ENCODE peak calls at places on chromosomes 7 and 10, in seven cellular contexts. U is vagina, P is MM.1S, S is AG04450, Q is AG09309, V is ovary, O is fibroblast of lung. E is an unnamed sample.

GRCh38 chr10:42939237-42939636 is 137.6 kb upstream of the RET start:
- DNase-seq in U (no peak), P (no peak), S (no peak), Q (no peak), V (no peak), O (no peak), E (no peak)

GRCh38 chr10:8051109-8051781 is 3.2 kb upstream of the GATA3 start:
- DNase-seq in U (no peak), P (no peak), S (no peak), Q (no peak), V (no peak), O (no peak), E (no peak)

GRCh38 chr7:39271386-39271785 is 293.7 kb downstream of the POU6F2 start:
- DNase-seq in U (no peak), P (no peak), S (no peak), Q (no peak), V (peak), O (no peak), E (peak)

GRCh38 chr7:123580406-123581161 is 21.0 kb upstream of the ASB15 start:
- DNase-seq in U (no peak), P (peak), S (no peak), Q (peak), V (no peak), O (peak), E (peak)

GRCh38 chr10:98268694-98269386 is 846 bp upstream of the LOXL4 start:
- DNase-seq in U (no peak), P (no peak), S (no peak), Q (no peak), V (peak), O (peak), E (no peak)

GRCh38 chr7:108486291-108486966 is 30.2 kb upstream of the NRCAM start:
- DNase-seq in U (no peak), P (no peak), S (peak), Q (peak), V (no peak), O (peak), E (no peak)

GRCh38 chr10:46096426-46096825 is 50.4 kb upstream of the MSMB start:
- DNase-seq in U (peak), P (no peak), S (no peak), Q (no peak), V (no peak), O (no peak), E (no peak)

GRCh38 chr7:157139142-157140117 is 704 bp downstream of the UBE3C start:
- DNase-seq in U (no peak), P (peak), S (no peak), Q (no peak), V (peak), O (peak), E (peak)

GRCh38 chr10:118980870-118981269 is 48.6 kb upstream of the NANOS1 start:
- DNase-seq in U (peak), P (no peak), S (no peak), Q (no peak), V (no peak), O (no peak), E (no peak)

GRCh38 chr7:20199015-20199737 is 18.0 kb downstream of the MACC1 start:
- DNase-seq in U (no peak), P (peak), S (peak), Q (peak), V (no peak), O (peak), E (peak)

GRCh38 chr10:132570771-132571564 is 33.4 kb downstream of the INPP5A start:
- DNase-seq in U (no peak), P (peak), S (no peak), Q (no peak), V (no peak), O (no peak), E (no peak)

GRCh38 chr10:5915451-5915850 is 25.4 kb downstream of the FBH1 start:
- DNase-seq in U (no peak), P (no peak), S (no peak), Q (no peak), V (no peak), O (no peak), E (no peak)

GRCh38 chr7:7731732-7732131 is 13.3 kb upstream of the RPA3 start:
- DNase-seq in U (no peak), P (no peak), S (no peak), Q (no peak), V (no peak), O (peak), E (no peak)

GRCh38 chr10:59833810-59834209 is 72.5 kb downstream of the CCDC6 start:
- DNase-seq in U (no peak), P (peak), S (no peak), Q (no peak), V (no peak), O (no peak), E (no peak)

GRCh38 chr10:71719042-71719441 is 536 bp downstream of the C10orf105 start:
- DNase-seq in U (no peak), P (no peak), S (no peak), Q (no peak), V (peak), O (no peak), E (peak)

GRCh38 chr7:75762350-75762917 is 9.6 kb downstream of the CCL26 start:
- DNase-seq in U (no peak), P (peak), S (peak), Q (peak), V (no peak), O (peak), E (no peak)

GRCh38 chr7:16934947-16935742 is 53.4 kb upstream of the AGR3 start:
- DNase-seq in U (no peak), P (no peak), S (no peak), Q (no peak), V (no peak), O (peak), E (no peak)

GRCh38 chr7:95688931-95689453 is 83.4 kb upstream of the DYNC1I1 start:
- DNase-seq in U (no peak), P (no peak), S (no peak), Q (no peak), V (no peak), O (peak), E (no peak)

GRCh38 chr10:99560277-99561126 is 27.8 kb downstream of the NKX2-3 start:
- DNase-seq in U (no peak), P (peak), S (no peak), Q (peak), V (no peak), O (peak), E (peak)

GRCh38 chr10:74424565-74424964 is 273.5 kb downstream of the ADK start:
- DNase-seq in U (no peak), P (no peak), S (no peak), Q (no peak), V (no peak), O (no peak), E (no peak)

GRCh38 chr10:43225787-43226153 is 41.1 kb downstream of the RASGEF1A start:
- DNase-seq in U (no peak), P (no peak), S (no peak), Q (no peak), V (peak), O (no peak), E (no peak)

GRCh38 chr7:101518348-101518747 is 110.7 kb downstream of the MYL10 start:
- DNase-seq in U (no peak), P (no peak), S (peak), Q (no peak), V (no peak), O (peak), E (no peak)

GRCh38 chr10:102534333-102534732 is 30.6 kb downstream of the SUFU start:
- DNase-seq in U (no peak), P (no peak), S (no peak), Q (no peak), V (no peak), O (no peak), E (no peak)

GRCh38 chr7:1458676-1459511 is at the start of gene MICALL2:
- DNase-seq in U (no peak), P (no peak), S (peak), Q (no peak), V (peak), O (peak), E (peak)

GRCh38 chr7:155380221-155380861 is 77.6 kb upstream of the EN2 start:
- DNase-seq in U (no peak), P (peak), S (peak), Q (peak), V (peak), O (peak), E (peak)

GRCh38 chr7:123770378-123770777 is 21.6 kb upstream of the WASL start:
- DNase-seq in U (no peak), P (no peak), S (no peak), Q (peak), V (no peak), O (peak), E (no peak)

GRCh38 chr10:132676193-132676891 is 109.6 kb downstream of the NKX6-2 start:
- DNase-seq in U (no peak), P (no peak), S (no peak), Q (no peak), V (no peak), O (no peak), E (no peak)

GRCh38 chr10:112006831-112007230 is 176.7 kb downstream of the GPAM start:
- DNase-seq in U (no peak), P (no peak), S (no peak), Q (no peak), V (no peak), O (no peak), E (no peak)

GRCh38 chr7:138949421-138950088 is 31.6 kb downstream of the KIAA1549 start:
- DNase-seq in U (no peak), P (no peak), S (no peak), Q (no peak), V (no peak), O (no peak), E (no peak)

GRCh38 chr7:55415173-55415778 is 50.1 kb downstream of the LANCL2 start:
- DNase-seq in U (no peak), P (peak), S (peak), Q (peak), V (peak), O (peak), E (peak)

GRCh38 chr7:72038022-72038732 is 374.0 kb downstream of the CALN1 start:
- DNase-seq in U (no peak), P (no peak), S (no peak), Q (no peak), V (no peak), O (no peak), E (no peak)

GRCh38 chr10:79066460-79067240 is 2.1 kb upstream of the ZMIZ1 start:
- DNase-seq in U (no peak), P (peak), S (no peak), Q (no peak), V (no peak), O (no peak), E (no peak)

GRCh38 chr10:79065853-79066252 is 2.9 kb upstream of the ZMIZ1 start:
- DNase-seq in U (no peak), P (no peak), S (no peak), Q (no peak), V (no peak), O (no peak), E (no peak)

GRCh38 chr10:79068562-79069324 is at the start of gene ZMIZ1:
- DNase-seq in U (no peak), P (peak), S (peak), Q (peak), V (peak), O (peak), E (peak)

GRCh38 chr10:79068203-79068561 is 584 bp upstream of the ZMIZ1 start:
- DNase-seq in U (no peak), P (no peak), S (no peak), Q (no peak), V (peak), O (no peak), E (no peak)

GRCh38 chr10:79067241-79068202 is 1.2 kb upstream of the ZMIZ1 start:
- DNase-seq in U (no peak), P (peak), S (peak), Q (peak), V (peak), O (peak), E (peak)
- TF ChIP-seq CTCF in U (peak), P (no peak), S (peak), Q (no peak), V (peak), O (peak), E (no peak)

GRCh38 chr7:158663428-158663741 is 41.2 kb downstream of the NCAPG2 start:
- DNase-seq in U (no peak), P (no peak), S (no peak), Q (no peak), V (no peak), O (no peak), E (no peak)
- H3K4me3 ChIP-seq in U (no peak), P (no peak), S (no peak), Q (no peak), V (no peak), O (no peak), E (no peak)

DNA sequence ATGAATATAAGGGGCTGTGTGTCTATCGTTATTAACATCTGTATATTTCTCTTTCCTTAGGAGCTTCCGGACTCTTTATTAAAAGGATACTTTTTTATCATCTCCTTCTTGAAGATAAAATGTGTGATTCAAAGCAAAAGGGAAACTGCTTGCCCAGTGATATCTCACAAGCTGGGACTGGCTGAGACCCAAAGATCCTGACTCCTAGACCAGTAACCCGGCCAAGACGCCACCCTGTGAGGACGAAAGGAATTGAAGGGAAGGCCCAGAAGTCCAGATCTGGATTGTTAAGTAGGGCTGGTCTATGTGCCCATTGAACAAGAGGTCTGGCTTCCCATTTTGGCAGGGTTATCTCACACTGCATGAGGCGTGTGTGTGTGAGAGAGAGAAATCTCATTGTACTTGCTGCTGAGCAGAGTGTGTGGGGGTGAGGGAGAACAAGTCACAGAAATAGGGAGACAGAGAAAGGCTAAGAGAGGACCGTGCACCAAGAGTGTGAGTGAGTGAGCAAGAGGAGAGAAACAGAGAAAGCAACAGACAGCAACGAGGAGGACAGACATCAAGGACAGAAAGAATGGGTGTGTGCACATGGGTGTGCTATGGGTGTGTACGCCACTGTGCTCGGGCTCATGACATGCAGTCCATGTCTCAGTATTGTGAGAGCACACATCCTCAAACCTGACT is 75.4 kb downstream of the PLXNA4 start:
- DNase-seq in U (no peak), P (no peak), S (no peak), Q (peak), V (peak), O (peak), E (peak)
- TF ChIP-seq CTCF in U (peak), P (no peak), S (no peak), Q (peak), V (peak), O (peak), E (peak)

GRCh38 chr10:17115683-17116082 is 13.9 kb downstream of the CUBN start:
- DNase-seq in U (no peak), P (no peak), S (no peak), Q (no peak), V (no peak), O (peak), E (no peak)

GRCh38 chr10:17113346-17113745 is 16.3 kb downstream of the CUBN start:
- DNase-seq in U (no peak), P (no peak), S (no peak), Q (no peak), V (no peak), O (no peak), E (no peak)

GRCh38 chr10:17112566-17112965 is 17.0 kb downstream of the CUBN start:
- DNase-seq in U (no peak), P (no peak), S (no peak), Q (peak), V (no peak), O (no peak), E (no peak)

GRCh38 chr10:17113889-17114288 is 15.7 kb downstream of the CUBN start:
- DNase-seq in U (no peak), P (no peak), S (peak), Q (no peak), V (no peak), O (peak), E (peak)

GRCh38 chr10:17116193-17116592 is 13.4 kb downstream of the CUBN start:
- DNase-seq in U (no peak), P (no peak), S (no peak), Q (no peak), V (no peak), O (no peak), E (no peak)
- H3K4me3 ChIP-seq in U (no peak), P (no peak), S (no peak), Q (no peak), V (no peak), O (no peak), E (no peak)

GRCh38 chr10:122495406-122496340 is 34.3 kb downstream of the HTRA1 start:
- DNase-seq in U (no peak), P (no peak), S (no peak), Q (no peak), V (no peak), O (peak), E (peak)

GRCh38 chr10:122494173-122494820 is 32.9 kb downstream of the HTRA1 start:
- DNase-seq in U (no peak), P (no peak), S (no peak), Q (no peak), V (no peak), O (no peak), E (no peak)

GRCh38 chr10:122492955-122493597 is 31.7 kb downstream of the HTRA1 start:
- DNase-seq in U (no peak), P (no peak), S (no peak), Q (peak), V (no peak), O (peak), E (peak)

GRCh38 chr10:122493761-122494160 is 32.4 kb downstream of the HTRA1 start:
- DNase-seq in U (no peak), P (no peak), S (no peak), Q (no peak), V (no peak), O (no peak), E (no peak)

DNA sequence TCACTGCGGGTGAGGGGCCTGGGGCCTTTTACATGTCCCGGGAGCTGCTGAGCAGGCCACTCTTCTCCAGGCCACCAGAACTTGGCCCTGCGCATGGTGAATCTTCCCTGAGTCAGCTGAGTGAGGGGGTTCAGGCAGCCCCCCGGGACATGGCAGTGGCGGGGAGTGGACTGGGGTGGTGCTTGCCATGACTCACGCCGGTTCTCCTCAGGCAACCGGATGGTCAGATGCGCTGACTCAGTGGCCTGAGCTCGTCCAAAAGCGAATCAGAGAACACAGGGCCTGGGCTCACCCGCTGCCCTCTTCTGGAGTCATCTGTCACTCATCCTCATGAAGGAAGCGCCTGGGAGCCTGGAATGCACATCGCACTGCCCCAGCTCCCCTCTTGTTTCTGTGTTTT is 33.5 kb downstream of the HTRA1 start:
- DNase-seq in U (no peak), P (no peak), S (peak), Q (peak), V (no peak), O (peak), E (no peak)
- TF ChIP-seq CTCF in U (no peak), P (no peak), S (no peak), Q (no peak), V (no peak), O (no peak), E (no peak)

GRCh38 chr7:129228633-129229032 is 3.8 kb downstream of the AHCYL2 start:
- DNase-seq in U (no peak), P (no peak), S (no peak), Q (no peak), V (no peak), O (no peak), E (peak)

GRCh38 chr7:129224251-129225205 is at the start of gene AHCYL2:
- DNase-seq in U (peak), P (peak), S (peak), Q (peak), V (peak), O (peak), E (peak)

GRCh38 chr7:129227646-129228578 is 3.1 kb downstream of the AHCYL2 start:
- DNase-seq in U (no peak), P (no peak), S (no peak), Q (no peak), V (no peak), O (no peak), E (peak)

GRCh38 chr7:129225931-129226572 is 1.2 kb downstream of the AHCYL2 start:
- DNase-seq in U (no peak), P (no peak), S (no peak), Q (no peak), V (no peak), O (no peak), E (no peak)

GRCh38 chr7:129225206-129225930 is 538 bp downstream of the AHCYL2 start:
- DNase-seq in U (no peak), P (peak), S (no peak), Q (no peak), V (no peak), O (peak), E (peak)
- H3K4me3 ChIP-seq in U (peak), P (peak), S (peak), Q (peak), V (peak), O (peak), E (peak)

DNA sequence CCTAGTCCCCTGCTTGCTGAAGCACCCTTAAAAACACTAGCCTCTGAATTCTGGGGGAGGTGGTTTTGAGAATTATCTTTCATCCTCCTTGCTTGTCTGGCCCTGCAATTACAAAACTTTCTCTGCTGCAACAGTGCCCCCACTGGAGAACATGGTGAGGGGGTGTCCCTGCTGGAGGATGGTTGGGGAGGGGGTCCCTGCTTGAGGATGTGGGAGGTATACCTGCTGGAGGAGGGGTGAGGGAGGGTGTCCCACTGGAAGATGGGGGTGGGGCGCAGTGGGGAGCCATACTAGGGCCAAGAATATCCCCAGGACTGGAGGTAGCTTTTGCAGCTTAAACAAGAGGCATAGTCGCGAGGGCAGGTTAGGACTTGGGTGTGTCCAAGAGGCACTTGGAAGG is 3.2 kb upstream of the POLM start:
- DNase-seq in U (no peak), P (no peak), S (no peak), Q (no peak), V (no peak), O (no peak), E (no peak)
- TF ChIP-seq CTCF in U (no peak), P (peak), S (no peak), Q (peak), V (no peak), O (peak), E (no peak)

DNA sequence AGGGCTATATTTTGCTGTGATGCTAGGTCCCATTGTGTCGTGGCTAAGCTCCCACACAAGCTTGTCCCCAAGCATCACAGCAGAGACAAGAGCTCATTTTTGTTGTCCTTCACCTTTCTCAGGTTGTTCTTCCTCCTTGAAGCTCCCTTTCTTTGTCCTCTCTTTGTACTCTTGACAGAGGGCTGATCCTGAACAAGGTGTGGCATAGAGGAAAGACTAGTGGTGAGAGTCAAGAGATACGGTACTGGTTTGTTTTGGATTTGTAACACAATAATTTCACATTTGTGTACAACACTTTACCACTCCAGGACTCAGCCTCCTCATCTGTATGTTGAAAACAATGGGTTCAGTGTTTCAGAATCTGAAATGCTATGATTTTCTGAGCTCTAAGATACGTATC is 41.0 kb downstream of the MAGI2 start:
- DNase-seq in U (no peak), P (no peak), S (no peak), Q (no peak), V (no peak), O (no peak), E (no peak)
- H3K4me3 ChIP-seq in U (no peak), P (no peak), S (no peak), Q (no peak), V (no peak), O (no peak), E (no peak)